ENCODE peak calls at places on chromosomes 11 and 22, in ten cellular contexts. O is NCI-H1417; H is esophagus squamous epithelium; L is NCI-H1436; C is cardiac muscle cell; I is lung microvascular endothelial cell; E is activated CD4-positive, alpha-beta T cell treated with anti-CD3 and anti-CD28 coated beads for 4 hours; A is H7; G is T1000; Q is B cell. Y is an unnamed sample.

GRCh38 chr11:25423436-25424184 is 908.3 kb upstream of the ANO3 start:
- DNase-seq in O (no peak), H (no peak), L (no peak), C (no peak), I (no peak), E (no peak), A (peak), G (no peak), Q (no peak), Y (no peak)

GRCh38 chr11:22194907-22195306 is 2.0 kb downstream of the ANO5 start:
- DNase-seq in O (no peak), H (no peak), L (no peak), C (no peak), I (no peak), E (no peak), A (no peak), G (no peak), Q (no peak), Y (no peak)

GRCh38 chr11:64357904-64358535 is 942 bp upstream of the RPS6KA4 start:
- DNase-seq in O (no peak), H (no peak), L (no peak), C (no peak), I (no peak), E (peak), A (peak), G (peak), Q (no peak), Y (no peak)

GRCh38 chr11:131413217-131413616 is 42.8 kb downstream of the NTM start:
- DNase-seq in O (no peak), H (no peak), L (no peak), C (no peak), I (no peak), E (no peak), A (no peak), G (no peak), Q (no peak), Y (no peak)

GRCh38 chr22:23534201-23534850 is 45.8 kb downstream of the IGLL1 start:
- DNase-seq in O (no peak), H (no peak), L (no peak), C (no peak), I (no peak), E (no peak), A (peak), G (no peak), Q (no peak), Y (no peak)

GRCh38 chr11:128424271-128424709 is 163.1 kb downstream of the ETS1 start:
- DNase-seq in O (no peak), H (no peak), L (no peak), C (peak), I (no peak), E (no peak), A (peak), G (no peak), Q (no peak), Y (no peak)

GRCh38 chr22:50357756-50358155 is 14.6 kb downstream of the PPP6R2 start:
- DNase-seq in O (no peak), H (no peak), L (no peak), C (no peak), I (no peak), E (no peak), A (no peak), G (no peak), Q (no peak), Y (no peak)

GRCh38 chr11:65225284-65226102 is 36.3 kb upstream of the POLA2 start:
- DNase-seq in O (no peak), H (no peak), L (no peak), C (peak), I (peak), E (peak), A (peak), G (no peak), Q (peak), Y (no peak)

GRCh38 chr11:68036141-68036716 is 2.6 kb upstream of the TCIRG1 start:
- DNase-seq in O (no peak), H (no peak), L (no peak), C (no peak), I (no peak), E (no peak), A (no peak), G (no peak), Q (no peak), Y (no peak)

Y was measured in NCI-H774.